ENCODE peak calls at places on chromosome 7, in five cellular contexts. B is hepatocyte, K is BJ, W is tibial nerve, Z is B cell. L is an unnamed sample.

GRCh38 chr7:70602135-70602534 is 529.8 kb upstream of the GALNT17 start:
- DNase-seq in B (no peak), K (no peak), W (no peak), Z (no peak), L (no peak)

GRCh38 chr7:25025218-25025671 is 45.3 kb upstream of the OSBPL3 start:
- DNase-seq in B (peak; percentile 72), K (peak; percentile 67), W (no peak), Z (no peak), L (no peak)

GRCh38 chr7:91082854-91083495 is 181.3 kb upstream of the FZD1 start:
- DNase-seq in B (peak; percentile 22), K (no peak), W (no peak), Z (no peak), L (no peak)

GRCh38 chr7:158828343-158829020 is 827 bp downstream of the ESYT2 start:
- DNase-seq in B (peak; percentile 62), K (no peak), W (no peak), Z (no peak), L (peak; percentile 49)

GRCh38 chr7:130736298-130736900 is 2.4 kb upstream of the KLF14 start:
- DNase-seq in B (no peak), K (no peak), W (no peak), Z (no peak), L (no peak)

GRCh38 chr7:46157414-46157813 is 236.3 kb upstream of the IGFBP3 start:
- DNase-seq in B (no peak), K (no peak), W (peak; percentile 20), Z (no peak), L (no peak)

GRCh38 chr7:1964913-1965578 is 267.7 kb downstream of the MAD1L1 start:
- DNase-seq in B (no peak), K (no peak), W (no peak), Z (no peak), L (no peak)

GRCh38 chr7:150368098-150368883 is at the start of gene REPIN1:
- DNase-seq in B (peak; percentile 94), K (no peak), W (peak; percentile 90), Z (peak; percentile 89), L (peak; percentile 97)

GRCh38 chr7:23357190-23358093 is 58.3 kb downstream of the MALSU1 start:
- DNase-seq in B (peak; percentile 53), K (no peak), W (no peak), Z (no peak), L (no peak)

GRCh38 chr7:142298009-142298408 is 40.2 kb upstream of the PRSS58 start:
- DNase-seq in B (peak; percentile 23), K (no peak), W (no peak), Z (no peak), L (peak; percentile 32)

GRCh38 chr7:122532406-122533269 is 166.3 kb downstream of the RNF133 start:
- DNase-seq in B (no peak), K (no peak), W (no peak), Z (no peak), L (no peak)

GRCh38 chr7:137873524-137873923 is 26.8 kb upstream of the DGKI start:
- DNase-seq in B (no peak), K (peak; percentile 74), W (no peak), Z (no peak), L (no peak)

GRCh38 chr7:56063882-56064625 is at the start of gene SUMF2:
- DNase-seq in B (peak; percentile 96), K (no peak), W (peak; percentile 78), Z (peak; percentile 86), L (peak; percentile 88)
- TF ChIP-seq CTCF in B (peak; percentile 21), K (peak; percentile 37), W (peak; percentile 46), Z (peak; percentile 21), L (peak; percentile 24)

GRCh38 chr7:140005754-140006503 is 56.8 kb downstream of the PARP12 start:
- DNase-seq in B (peak; percentile 66), K (no peak), W (no peak), Z (no peak), L (no peak)
- TF ChIP-seq CTCF in B (peak; percentile 40), K (peak; percentile 29), W (no peak), Z (no peak), L (peak; percentile 40)

GRCh38 chr7:32072397-32072796 is 2.2 kb upstream of the PDE1C start:
- DNase-seq in B (no peak), K (no peak), W (no peak), Z (no peak), L (no peak)
- TF ChIP-seq CTCF in B (no peak), K (peak; percentile 36), W (no peak), Z (no peak), L (no peak)

GRCh38 chr7:81492910-81493309 is 276.9 kb downstream of the HGF start:
- DNase-seq in B (no peak), K (no peak), W (no peak), Z (no peak), L (no peak)

GRCh38 chr7:81487512-81487911 is 282.3 kb downstream of the HGF start:
- DNase-seq in B (no peak), K (no peak), W (no peak), Z (no peak), L (no peak)

GRCh38 chr7:81488210-81488609 is 281.6 kb downstream of the HGF start:
- DNase-seq in B (no peak), K (no peak), W (no peak), Z (no peak), L (no peak)

GRCh38 chr7:81491573-81491972 is 278.3 kb downstream of the HGF start:
- DNase-seq in B (no peak), K (no peak), W (no peak), Z (no peak), L (no peak)

DNA sequence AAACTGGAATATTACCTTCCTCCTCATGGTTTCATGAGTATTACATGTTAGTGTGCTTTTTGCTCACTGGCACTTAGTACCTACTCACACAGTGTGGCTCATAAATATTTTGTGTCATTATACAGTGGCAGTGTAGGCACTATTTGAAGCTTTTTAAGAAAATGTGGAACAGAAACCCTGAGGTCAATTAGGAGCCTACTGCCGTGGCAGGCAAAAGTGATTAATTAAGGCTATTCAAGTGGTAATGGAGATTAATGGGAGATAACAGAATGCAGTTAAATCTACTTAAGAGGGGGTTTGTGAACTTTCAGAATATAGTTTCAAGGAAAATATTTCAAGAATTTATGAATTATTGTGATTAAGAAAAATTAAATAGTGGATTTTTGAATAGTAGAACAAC is 277.6 kb downstream of the HGF start:
- DNase-seq in B (no peak), K (no peak), W (no peak), Z (no peak), L (no peak)
- TF ChIP-seq CTCF in B (no peak), K (no peak), W (no peak), Z (no peak), L (no peak)

DNA sequence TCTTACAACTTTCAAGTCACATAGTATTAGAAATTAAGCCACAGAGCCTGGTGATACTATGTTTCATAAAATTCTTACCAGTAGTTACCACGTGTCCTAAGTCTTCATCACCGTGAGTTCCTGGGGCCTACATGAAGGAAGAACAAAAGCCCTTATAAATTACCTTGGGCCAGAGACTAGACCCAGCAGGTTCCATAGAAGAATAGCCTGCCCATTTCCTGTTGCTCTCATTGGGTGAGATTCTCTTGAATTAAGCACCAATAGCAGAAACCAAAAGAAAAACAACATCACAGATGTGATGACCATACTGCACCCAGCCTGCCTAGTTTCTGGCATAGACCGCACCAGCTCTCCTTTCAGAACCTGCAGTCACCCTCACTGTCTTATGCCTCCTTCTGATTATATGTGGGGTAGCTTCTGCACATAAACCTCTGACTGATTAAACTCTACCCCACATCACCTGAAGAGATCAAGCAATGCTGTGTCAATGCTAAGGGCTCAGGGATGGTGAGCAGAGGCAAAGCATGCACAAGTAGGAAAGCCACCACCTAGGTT is 18.0 kb upstream of the SEM1 start:
- DNase-seq in B (no peak), K (no peak), W (no peak), Z (no peak), L (no peak)
- TF ChIP-seq CTCF in B (no peak), K (no peak), W (no peak), Z (no peak), L (no peak)

GRCh38 chr7:104328970-104329825 is 795 bp downstream of the LHFPL3 start:
- DNase-seq in B (peak; percentile 6), K (no peak), W (no peak), Z (no peak), L (no peak)
- TF ChIP-seq CTCF in B (no peak), K (no peak), W (no peak), Z (no peak), L (no peak)

GRCh38 chr7:84136336-84136735 is 58.3 kb downstream of the SEMA3A start:
- DNase-seq in B (no peak), K (no peak), W (no peak), Z (no peak), L (no peak)
- TF ChIP-seq CTCF in B (no peak), K (no peak), W (no peak), Z (no peak), L (no peak)

GRCh38 chr7:117739085-117739484 is 134.2 kb downstream of the CTTNBP2 start:
- DNase-seq in B (no peak), K (no peak), W (no peak), Z (no peak), L (no peak)
- TF ChIP-seq CTCF in B (no peak), K (no peak), W (no peak), Z (no peak), L (no peak)